ENCODE peak calls at places on chromosome 11, in nine cellular contexts. Z, N, A, X, W, M, U, Y and T are unnamed samples.
A peak's percentile ranks its signal among the peaks of the same experiment; 100 is the strongest.

GRCh38 chr11:68271023-68271780 is 571 bp downstream of the C11orf24 start:
- DNase-seq in Z (peak; percentile 74), X (peak; percentile 94), M (peak; percentile 86), N (peak; percentile 91), U (peak; percentile 80), A (peak; percentile 55), W (peak; percentile 44), Y (peak; percentile 73), T (peak; percentile 80)

GRCh38 chr11:75625970-75626691 is 42.7 kb downstream of the MAP6 start:
- DNase-seq in A (no peak), X (peak; percentile 43), Z (peak; percentile 90), M (no peak), W (no peak), U (no peak), Y (no peak), N (no peak), T (no peak)

GRCh38 chr11:122032317-122032716 is 83.7 kb downstream of the BLID start:
- DNase-seq in A (no peak), U (no peak), Z (peak; percentile 95), N (no peak), M (no peak), Y (no peak), W (no peak), X (no peak), T (no peak)

GRCh38 chr11:124917115-124917637 is 1.9 kb upstream of the HEPN1 start:
- DNase-seq in U (no peak), N (no peak), Z (peak; percentile 73), X (no peak), Y (no peak), W (no peak), M (no peak), A (no peak), T (no peak)

GRCh38 chr11:69213964-69214363 is 58.2 kb downstream of the SMIM38 start:
- DNase-seq in M (no peak), W (no peak), N (no peak), X (no peak), A (no peak), Y (no peak), Z (no peak), U (no peak), T (no peak)

GRCh38 chr11:71284525-71285092 is 32.2 kb upstream of the SHANK2 start:
- DNase-seq in U (no peak), M (no peak), A (no peak), X (no peak), W (no peak), Y (peak; percentile 53), N (no peak), Z (no peak), T (no peak)

GRCh38 chr11:133081730-133082452 is 450.4 kb downstream of the OPCML start:
- DNase-seq in A (no peak), M (no peak), X (no peak), N (no peak), Y (no peak), W (no peak), Z (no peak), U (no peak), T (no peak)

GRCh38 chr11:71580057-71581003 is 2.3 kb downstream of the KRTAP5-11 start:
- DNase-seq in N (peak; percentile 66), Z (peak; percentile 82), A (peak; percentile 63), W (no peak), Y (peak; percentile 87), X (peak; percentile 65), M (no peak), U (peak; percentile 66), T (peak; percentile 28)

GRCh38 chr11:12506502-12506921 is 129.1 kb downstream of the PARVA start:
- DNase-seq in N (no peak), U (no peak), M (no peak), A (no peak), W (no peak), Y (no peak), Z (peak; percentile 80), X (no peak), T (no peak)

GRCh38 chr11:116219171-116219635 is 553.6 kb downstream of the BUD13 start:
- DNase-seq in M (no peak), Y (peak; percentile 37), U (no peak), A (no peak), X (no peak), N (no peak), W (no peak), Z (no peak), T (no peak)

GRCh38 chr11:11909727-11910126 is 68.0 kb downstream of the USP47 start:
- DNase-seq in A (no peak), X (no peak), W (no peak), N (no peak), Y (no peak), U (no peak), M (no peak), Z (peak; percentile 6), T (no peak)

GRCh38 chr11:103889679-103890078 is 146.8 kb upstream of the DDI1 start:
- DNase-seq in X (no peak), M (no peak), Z (no peak), Y (no peak), N (no peak), W (no peak), U (no peak), A (no peak), T (no peak)

GRCh38 chr11:79582434-79582833 is 141.6 kb upstream of the TENM4 start:
- DNase-seq in Z (no peak), A (no peak), U (no peak), Y (no peak), N (no peak), X (no peak), M (no peak), W (no peak), T (no peak)

GRCh38 chr11:24389575-24389974 is 107.3 kb upstream of the LUZP2 start:
- DNase-seq in N (no peak), U (no peak), X (no peak), Z (no peak), Y (no peak), A (no peak), M (no peak), W (no peak), T (no peak)

GRCh38 chr11:134561348-134561720 is 149.3 kb upstream of the B3GAT1 start:
- DNase-seq in Y (no peak), W (no peak), X (no peak), A (no peak), N (no peak), U (no peak), Z (no peak), M (peak; percentile 59), T (no peak)

GRCh38 chr11:15923169-15923568 is 433.2 kb downstream of the SOX6 start:
- DNase-seq in Y (no peak), W (no peak), Z (no peak), A (no peak), M (no peak), X (no peak), U (no peak), N (no peak), T (no peak)

GRCh38 chr11:27081056-27081455 is 40.4 kb downstream of the BBOX1 start:
- DNase-seq in M (no peak), W (no peak), Y (no peak), N (no peak), A (no peak), Z (peak; percentile 77), U (no peak), X (no peak), T (no peak)

GRCh38 chr11:13210424-13210823 is 67.2 kb upstream of the BMAL1 start:
- DNase-seq in U (no peak), Y (peak; percentile 78), A (peak; percentile 62), Z (peak; percentile 84), X (peak; percentile 72), M (no peak), N (peak; percentile 31), W (no peak), T (peak; percentile 59)

GRCh38 chr11:114615448-114616361 is 20.1 kb upstream of the NXPE4 start:
- DNase-seq in U (no peak), W (no peak), M (no peak), X (no peak), Z (no peak), N (no peak), Y (no peak), A (no peak), T (no peak)
- TF ChIP-seq CTCF in U (no peak), W (no peak), M (no peak), X (no peak), Z (no peak), N (no peak), Y (no peak), A (no peak), T (no peak)

GRCh38 chr11:83558281-83558680 is 272.1 kb upstream of the CCDC90B start:
- DNase-seq in Z (no peak), Y (no peak), U (no peak), A (no peak), N (no peak), W (no peak), X (no peak), M (no peak), T (no peak)
- TF ChIP-seq CTCF in Z (no peak), Y (no peak), U (no peak), A (no peak), N (no peak), W (no peak), X (no peak), M (no peak), T (no peak)

DNA sequence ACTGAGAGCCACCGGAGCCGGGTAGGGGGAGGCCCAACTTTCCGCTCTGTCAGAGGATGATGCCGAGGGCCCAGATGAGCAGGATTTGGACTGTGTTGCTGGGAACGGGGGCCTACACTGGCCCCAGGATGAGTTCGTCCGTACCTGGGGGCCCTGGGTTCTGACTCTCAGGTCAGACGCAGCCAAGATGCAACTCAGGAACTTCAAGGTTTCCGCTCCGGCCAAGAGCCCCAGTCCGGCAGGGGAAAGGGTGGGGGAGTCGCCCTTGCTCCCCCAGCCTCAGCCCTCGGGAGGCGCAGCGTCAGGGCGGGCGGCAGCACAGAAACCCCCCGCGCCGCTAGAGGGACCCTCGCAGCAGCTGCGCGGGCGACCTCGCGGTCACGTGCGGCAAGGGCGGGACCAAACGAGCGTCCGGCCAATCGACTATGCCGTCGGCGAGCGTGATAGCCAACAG is 241 bp upstream of the ARL2 start:
- DNase-seq in W (peak; percentile 94), X (no peak), N (peak; percentile 91), Y (peak; percentile 90), A (peak; percentile 95), M (peak; percentile 96), Z (peak; percentile 83), U (peak; percentile 97), T (peak; percentile 91)
- TF ChIP-seq CTCF in W (no peak), X (no peak), N (no peak), Y (peak; percentile 36), A (peak; percentile 47), M (no peak), Z (no peak), U (peak; percentile 69), T (peak; percentile 77)

DNA sequence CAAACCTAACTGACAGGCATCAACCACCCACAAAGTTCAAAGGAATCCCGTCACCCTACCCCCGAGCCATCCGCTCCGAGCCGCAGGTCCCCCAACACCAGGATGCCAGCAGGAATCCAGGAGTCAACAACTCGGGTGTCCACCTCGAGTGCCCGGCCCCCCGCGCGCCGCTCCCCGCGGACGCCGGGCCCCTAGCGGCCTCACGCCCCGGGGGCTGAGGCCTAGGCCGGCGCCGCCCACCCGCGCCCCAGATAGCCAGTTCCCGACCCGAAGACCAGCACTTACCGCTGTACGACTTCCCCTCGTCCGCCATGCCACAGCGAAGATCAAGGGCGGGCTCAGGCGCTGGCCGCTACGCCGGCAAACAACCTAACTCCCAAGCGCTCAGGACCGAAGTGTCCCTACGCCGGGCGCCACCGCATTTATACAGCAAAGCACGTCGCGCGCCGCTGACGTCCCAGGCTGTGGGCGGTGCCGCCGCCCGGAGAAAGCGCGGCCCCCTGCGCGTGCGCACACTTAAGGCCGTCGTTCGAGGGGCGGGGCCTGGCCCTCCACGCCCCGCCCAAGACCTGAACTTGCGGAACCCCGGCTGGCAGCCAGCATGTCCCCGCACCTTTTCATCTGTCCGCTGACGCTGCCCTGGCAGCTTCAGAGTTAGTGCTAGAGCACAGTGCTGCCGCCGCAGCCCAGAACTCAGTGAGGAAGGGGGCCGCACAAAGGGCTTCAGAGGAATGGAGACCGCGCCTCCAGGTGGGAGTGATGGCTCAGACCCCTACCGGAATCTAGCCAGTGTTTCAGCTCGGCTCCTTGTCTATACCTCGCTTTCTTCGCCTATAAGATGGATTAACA is at the start of gene NXF1:
- DNase-seq in Y (peak; percentile 97), Z (peak; percentile 90), M (peak; percentile 98), W (peak; percentile 96), A (peak; percentile 95), X (peak; percentile 84), N (peak; percentile 97), U (peak; percentile 99), T (peak; percentile 95)
- TF ChIP-seq CTCF in Y (peak; percentile 12), Z (no peak), M (no peak), W (no peak), A (no peak), X (no peak), N (peak; percentile 8), U (no peak), T (peak; percentile 31)